ENCODE peak calls at places on chromosomes 5 and 9, in six cellular contexts. L is activated T-helper 1 cell treated with anti-CD3 and anti-CD28 coated beads, Interleukin-2, amount 50 U/mL, for 16 hours; Z is ACHN; K is foreskin fibroblast; M is activated CD4-positive, alpha-beta T cell treated with anti-CD3 and anti-CD28 coated beads for 4 hours; G is astrocyte of the hippocampus. T is an unnamed sample.

GRCh38 chr5:60403343-60404006 is 296.5 kb downstream of the DEPDC1B start:
- DNase-seq in M (no peak), Z (no peak), G (no peak), K (no peak), L (no peak), T (no peak)

GRCh38 chr5:172821340-172821985 is 12.6 kb upstream of the ERGIC1 start:
- DNase-seq in L (no peak), G (no peak), M (no peak), Z (no peak), K (no peak), T (no peak)

GRCh38 chr9:129751841-129752801 is 721 bp downstream of the PTGES start:
- DNase-seq in L (no peak), Z (no peak), M (no peak), G (no peak), K (no peak), T (no peak)

GRCh38 chr5:15056988-15057592 is 185.5 kb upstream of the ANKH start:
- DNase-seq in M (no peak), Z (no peak), K (no peak), G (no peak), L (no peak), T (no peak)

GRCh38 chr5:2895876-2896275 is 144.4 kb upstream of the IRX2 start:
- DNase-seq in K (no peak), G (no peak), Z (no peak), L (no peak), M (no peak), T (no peak)

GRCh38 chr9:78967557-78968212 is 604.1 kb upstream of the TLE4 start:
- DNase-seq in M (no peak), Z (no peak), K (peak), G (no peak), L (no peak), T (no peak)

GRCh38 chr9:38619556-38620447 is 594 bp downstream of the ANKRD18A start:
- DNase-seq in K (no peak), Z (peak), L (peak), M (peak), G (peak), T (no peak)

GRCh38 chr5:54738973-54739367 is 221.4 kb downstream of the SNX18 start:
- DNase-seq in M (no peak), G (no peak), L (no peak), Z (no peak), K (no peak), T (no peak)

GRCh38 chr5:174084691-174085154 is 39.2 kb downstream of the NSG2 start:
- DNase-seq in Z (no peak), L (no peak), G (peak), M (no peak), K (no peak), T (no peak)

GRCh38 chr9:78292026-78292425 is 4.9 kb upstream of the PSAT1 start:
- DNase-seq in G (no peak), M (no peak), K (no peak), L (no peak), Z (no peak), T (no peak)

GRCh38 chr9:92146610-92147009 is 31.4 kb upstream of the SPTLC1 start:
- DNase-seq in M (no peak), K (peak), G (peak), Z (peak), L (no peak), T (no peak)

GRCh38 chr5:85663708-85664031 is 954.1 kb upstream of the COX7C start:
- DNase-seq in L (no peak), Z (no peak), K (no peak), M (no peak), G (no peak), T (no peak)

GRCh38 chr5:78458843-78459242 is 98.4 kb downstream of the SCAMP1 start:
- DNase-seq in L (no peak), G (no peak), M (no peak), Z (no peak), K (no peak), T (no peak)